ENCODE peak calls at places on chromosomes 3 and 15, in six cellular contexts. F is stimulated activated naive CD8-positive, alpha-beta T cell treated with anti-CD3 and anti-CD28 coated beads, Interleukin-15, Interleukin-2, amounts not matched to agents 100 U/mL and 50 U/mL, for 24 hours; D is H54; R is choroid plexus epithelial cell; J is nephron progenitor cell; S is T-helper 1 cell. I is an unnamed sample.

GRCh38 chr15:90232941-90233700 is 620 bp downstream of the CIB1 start:
- DNase-seq in J (peak; percentile 66), S (peak; percentile 30), F (peak; percentile 77), D (peak; percentile 54), R (peak; percentile 45), I (peak; percentile 16)

GRCh38 chr3:167854846-167855245 is 119.3 kb downstream of the SERPINI1 start:
- DNase-seq in J (no peak), F (no peak), S (no peak), R (no peak), D (no peak), I (no peak)

GRCh38 chr3:140427786-140428185 is 250.1 kb upstream of the TRIM42 start:
- DNase-seq in R (no peak), D (no peak), F (no peak), S (no peak), J (no peak), I (no peak)

GRCh38 chr3:171193693-171194092 is 167.2 kb upstream of the SLC2A2 start:
- DNase-seq in J (no peak), S (no peak), F (no peak), D (no peak), R (no peak), I (no peak)

GRCh38 chr3:12308517-12308916 is 19.6 kb downstream of the PPARG start:
- DNase-seq in R (peak; percentile 95), J (no peak), F (no peak), S (no peak), D (no peak), I (peak; percentile 91)

GRCh38 chr15:51938286-51938685 is 33.3 kb downstream of the LEO1 start:
- DNase-seq in D (no peak), J (no peak), S (no peak), R (no peak), F (no peak), I (no peak)

GRCh38 chr3:156207802-156208685 is 87.7 kb downstream of the KCNAB1 start:
- DNase-seq in R (peak; percentile 6), F (no peak), S (no peak), D (peak; percentile 25), J (no peak), I (peak; percentile 82)

GRCh38 chr15:65008989-65009388 is 19.3 kb upstream of the SPG21 start:
- DNase-seq in R (peak; percentile 41), D (no peak), F (no peak), S (no peak), J (no peak), I (no peak)

GRCh38 chr3:158642005-158642404 is 2.3 kb upstream of the GFM1 start:
- DNase-seq in F (no peak), J (no peak), S (no peak), D (no peak), R (no peak), I (no peak)

GRCh38 chr15:80152896-80153876 is at the start of gene FAH:
- DNase-seq in J (peak; percentile 24), D (peak; percentile 39), F (peak; percentile 56), R (peak; percentile 71), S (no peak), I (no peak)

GRCh38 chr3:188365978-188366698 is 212.2 kb downstream of the LPP start:
- DNase-seq in F (no peak), D (no peak), R (peak; percentile 69), J (no peak), S (no peak), I (no peak)

GRCh38 chr3:153756816-153757215 is 364.4 kb upstream of the ARHGEF26 start:
- DNase-seq in F (no peak), D (peak; percentile 7), R (peak; percentile 6), S (no peak), J (no peak), I (no peak)

GRCh38 chr3:170713648-170714047 is 127.8 kb upstream of the SLC7A14 start:
- DNase-seq in D (no peak), R (no peak), S (no peak), J (no peak), F (no peak), I (no peak)

GRCh38 chr15:88624156-88624970 is 3.2 kb downstream of the AEN start:
- DNase-seq in F (no peak), J (no peak), R (peak; percentile 68), D (no peak), S (no peak), I (no peak)

GRCh38 chr3:198065897-198066296 is 105.9 kb downstream of the LMLN start:
- DNase-seq in D (no peak), R (no peak), F (no peak), S (no peak), J (no peak), I (no peak)

GRCh38 chr15:40768492-40769309 is 1.1 kb upstream of the C15orf62 start:
- DNase-seq in J (no peak), R (no peak), D (no peak), F (peak; percentile 33), S (no peak), I (no peak)

GRCh38 chr15:38216763-38217162 is 35.9 kb upstream of the SPRED1 start:
- DNase-seq in J (no peak), S (no peak), F (no peak), D (no peak), R (peak; percentile 62), I (no peak)

GRCh38 chr3:126582286-126582685 is 23.6 kb upstream of the C3orf22 start:
- DNase-seq in J (no peak), D (no peak), S (no peak), F (no peak), R (no peak), I (no peak)

GRCh38 chr3:194323785-194324735 is 27.1 kb downstream of the CPN2 start:
- DNase-seq in J (peak; percentile 82), F (peak; percentile 27), D (peak; percentile 60), R (no peak), S (no peak), I (no peak)

GRCh38 chr3:126459763-126460127 is 15.9 kb downstream of the ZXDC start:
- DNase-seq in J (no peak), R (no peak), S (no peak), D (no peak), F (no peak), I (no peak)

GRCh38 chr15:65829150-65829764 is 37.2 kb upstream of the DENND4A start:
- DNase-seq in S (no peak), D (no peak), J (no peak), F (no peak), R (peak; percentile 61), I (no peak)